ENCODE peak calls at places on chromosome X, in seven cellular contexts. One of them, this sample, is unnamed.

GRCh38 chrX:106932960-106933537 is 12.8 kb downstream of the CLDN2 start:
- DNase-seq in GM12878: no peak
- DNase-seq in A549: no peak
- DNase-seq in SK-N-SH: no peak
- DNase-seq in K562: no peak
- DNase-seq in IMR-90: peak; percentile 35
- DNase-seq in HepG2: no peak
- DNase-seq in this sample: no peak

GRCh38 chrX:104659037-104659744 is 93.2 kb downstream of the IL1RAPL2 start:
- DNase-seq in HepG2: no peak
- DNase-seq in A549: no peak
- DNase-seq in K562: no peak
- DNase-seq in SK-N-SH: no peak
- DNase-seq in GM12878: no peak
- DNase-seq in IMR-90: no peak
- DNase-seq in this sample: no peak

GRCh38 chrX:150898343-150899190 is at the start of gene CD99L2:
- DNase-seq in GM12878: no peak
- DNase-seq in A549: peak; percentile 66
- DNase-seq in SK-N-SH: peak; percentile 94
- DNase-seq in HepG2: peak; percentile 52
- DNase-seq in K562: peak; percentile 92
- DNase-seq in IMR-90: peak; percentile 78
- DNase-seq in this sample: peak; percentile 93

GRCh38 chrX:24229967-24230366 is 80.4 kb downstream of the ZFX start:
- DNase-seq in K562: peak; percentile 38
- DNase-seq in GM12878: no peak
- DNase-seq in A549: no peak
- DNase-seq in HepG2: no peak
- DNase-seq in IMR-90: no peak
- DNase-seq in SK-N-SH: no peak
- DNase-seq in this sample: no peak

GRCh38 chrX:30804462-30804861 is 84.6 kb downstream of the TAB3 start:
- DNase-seq in K562: no peak
- DNase-seq in SK-N-SH: no peak
- DNase-seq in HepG2: no peak
- DNase-seq in GM12878: no peak
- DNase-seq in A549: no peak
- DNase-seq in IMR-90: no peak
- DNase-seq in this sample: no peak

GRCh38 chrX:11555759-11556158 is 110.0 kb downstream of the ARHGAP6 start:
- DNase-seq in IMR-90: no peak
- DNase-seq in K562: no peak
- DNase-seq in A549: no peak
- DNase-seq in GM12878: no peak
- DNase-seq in HepG2: peak; percentile 6
- DNase-seq in SK-N-SH: no peak
- DNase-seq in this sample: no peak

GRCh38 chrX:119105826-119106225 is 21.8 kb downstream of the KIAA1210 start:
- DNase-seq in A549: no peak
- DNase-seq in IMR-90: peak; percentile 19
- DNase-seq in HepG2: no peak
- DNase-seq in GM12878: no peak
- DNase-seq in SK-N-SH: no peak
- DNase-seq in K562: no peak
- DNase-seq in this sample: no peak

GRCh38 chrX:131792356-131792749 is 230.7 kb upstream of the STK26 start:
- DNase-seq in A549: peak; percentile 47
- DNase-seq in SK-N-SH: peak; percentile 63
- DNase-seq in IMR-90: peak; percentile 94
- DNase-seq in HepG2: no peak
- DNase-seq in GM12878: peak; percentile 98
- DNase-seq in K562: no peak
- DNase-seq in this sample: no peak

GRCh38 chrX:132272826-132273225 is 53.6 kb upstream of the RAP2C start:
- DNase-seq in SK-N-SH: no peak
- DNase-seq in A549: no peak
- DNase-seq in HepG2: no peak
- DNase-seq in K562: no peak
- DNase-seq in GM12878: no peak
- DNase-seq in IMR-90: peak; percentile 19
- DNase-seq in this sample: no peak

GRCh38 chrX:42466706-42467105 is 311.3 kb downstream of the PPP1R2C start:
- DNase-seq in GM12878: no peak
- DNase-seq in K562: no peak
- DNase-seq in A549: no peak
- DNase-seq in IMR-90: no peak
- DNase-seq in SK-N-SH: no peak
- DNase-seq in HepG2: no peak
- DNase-seq in this sample: no peak

DNA sequence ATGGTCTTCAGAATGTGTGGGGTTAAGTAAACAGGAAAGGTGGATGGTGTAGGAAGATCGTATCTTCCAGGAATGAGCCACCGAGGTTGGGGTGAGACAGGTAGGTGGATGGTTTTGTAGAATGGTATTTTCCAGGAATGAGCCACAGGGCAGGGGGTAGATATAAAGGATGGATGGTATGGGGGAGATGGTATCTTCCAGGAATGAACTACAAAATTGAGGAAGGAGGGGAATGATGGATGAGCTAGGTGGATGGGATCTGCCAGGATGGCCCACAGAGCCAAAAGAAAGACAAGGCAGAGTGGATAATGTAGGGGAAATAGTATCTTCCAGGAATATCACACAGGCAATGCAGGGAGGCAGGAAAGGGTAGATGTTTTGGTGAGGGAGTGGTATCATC is 60.0 kb downstream of the MAOA start:
- DNase-seq in K562: no peak
- DNase-seq in IMR-90: no peak
- DNase-seq in SK-N-SH: no peak
- DNase-seq in GM12878: no peak
- DNase-seq in HepG2: no peak
- DNase-seq in A549: no peak
- DNase-seq in this sample: no peak
- TF ChIP-seq USF2 in K562: no peak
- TF ChIP-seq USF2 in IMR-90: no peak
- TF ChIP-seq USF2 in SK-N-SH: no peak
- TF ChIP-seq USF2 in GM12878: no peak
- TF ChIP-seq USF2 in HepG2: no peak
- TF ChIP-seq USF2 in A549: no peak
- TF ChIP-seq USF2 in this sample: no peak

DNA sequence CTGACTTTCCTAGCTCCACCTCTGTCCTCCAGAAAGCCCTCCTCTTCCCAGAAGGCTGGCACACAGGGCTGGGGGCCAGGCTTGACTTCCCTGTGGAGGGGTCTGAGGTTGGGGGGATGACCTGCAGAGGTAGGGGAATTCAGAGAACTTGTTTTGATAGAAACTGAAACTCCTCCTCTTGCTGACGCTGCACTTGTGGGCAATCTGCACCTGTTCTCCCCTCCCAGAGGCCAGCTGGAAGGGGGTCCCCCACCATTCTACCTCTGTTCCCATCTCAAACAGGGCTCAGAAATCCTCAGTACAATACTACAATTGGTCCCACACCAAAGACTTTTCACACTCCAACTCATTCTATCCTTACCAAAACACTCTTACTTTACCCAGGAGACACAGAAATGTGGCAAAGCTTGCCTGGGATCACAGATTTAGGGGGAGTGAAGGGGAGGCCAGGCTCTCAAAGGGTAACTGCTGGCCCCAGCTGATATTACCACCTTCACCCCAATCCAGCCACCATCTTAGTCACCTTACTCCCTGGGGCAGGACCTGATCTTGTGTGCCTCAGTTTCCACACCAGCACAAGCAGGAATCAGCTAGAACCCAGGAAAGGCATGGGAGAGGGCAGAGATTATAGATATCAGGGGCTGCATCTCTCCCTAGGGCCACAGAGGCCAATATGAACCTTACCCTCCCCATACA is 18.5 kb downstream of the OTUD5 start:
- DNase-seq in K562: no peak
- DNase-seq in GM12878: peak; percentile 84
- DNase-seq in IMR-90: no peak
- DNase-seq in HepG2: no peak
- DNase-seq in A549: no peak
- DNase-seq in SK-N-SH: no peak
- DNase-seq in this sample: no peak
- H3K27ac ChIP-seq in K562: peak overlapping the region; percentile 91
- H3K27ac ChIP-seq in GM12878: peak overlapping the region; percentile 95
- H3K27ac ChIP-seq in IMR-90: no peak overlapping the region
- H3K27ac ChIP-seq in HepG2: no peak overlapping the region
- H3K27ac ChIP-seq in A549: no peak overlapping the region
- H3K27ac ChIP-seq in SK-N-SH: no peak overlapping the region
- H3K27ac ChIP-seq in this sample: no peak overlapping the region

GRCh38 chrX:57241967-57242366 is 44.5 kb upstream of the FAAH2 start:
- DNase-seq in IMR-90: no peak
- DNase-seq in A549: no peak
- DNase-seq in GM12878: no peak
- DNase-seq in K562: no peak
- DNase-seq in HepG2: no peak
- DNase-seq in SK-N-SH: no peak
- DNase-seq in this sample: no peak
- TF ChIP-seq USF2 in IMR-90: no peak
- TF ChIP-seq USF2 in A549: no peak
- TF ChIP-seq USF2 in GM12878: no peak
- TF ChIP-seq USF2 in K562: no peak
- TF ChIP-seq USF2 in HepG2: no peak
- TF ChIP-seq USF2 in SK-N-SH: no peak
- TF ChIP-seq USF2 in this sample: no peak

DNA sequence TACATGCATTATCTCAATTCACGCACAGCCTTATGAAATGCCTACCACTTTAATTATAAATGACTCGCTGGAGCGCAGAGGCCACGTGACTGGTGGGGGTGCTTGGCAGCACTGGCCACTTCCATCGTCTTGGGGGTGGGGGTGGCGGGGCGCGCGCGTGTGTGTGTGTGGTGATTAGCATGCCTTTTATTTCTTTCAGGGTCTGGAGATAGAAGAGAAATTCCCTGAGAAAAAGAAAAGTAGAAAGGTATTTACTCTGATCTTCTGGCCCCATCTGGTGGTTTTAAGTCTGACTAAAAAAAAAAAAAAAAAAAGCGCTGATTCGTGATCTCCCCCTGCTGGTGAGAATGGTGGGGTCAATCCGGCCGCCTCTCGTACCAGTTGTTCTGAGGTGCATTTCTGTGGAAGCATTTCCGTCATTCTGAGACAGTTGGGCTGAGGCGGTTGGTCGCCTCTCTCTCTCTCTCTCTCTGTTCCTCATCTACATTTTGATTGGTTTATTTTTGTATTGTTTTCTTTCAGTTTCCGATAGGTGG is at the start of gene CCNB3:
- DNase-seq in K562: peak; percentile 68
- DNase-seq in A549: peak; percentile 46
- DNase-seq in HepG2: peak; percentile 33
- DNase-seq in IMR-90: peak; percentile 56
- DNase-seq in SK-N-SH: peak; percentile 77
- DNase-seq in GM12878: peak; percentile 36
- DNase-seq in this sample: no peak
- H3K27ac ChIP-seq in K562: no peak within 1 kb of the TSS
- H3K27ac ChIP-seq in A549: peak within 1 kb of the TSS; percentile 71
- H3K27ac ChIP-seq in HepG2: no peak within 1 kb of the TSS
- H3K27ac ChIP-seq in IMR-90: no peak within 1 kb of the TSS
- H3K27ac ChIP-seq in SK-N-SH: peak within 1 kb of the TSS; percentile 56
- H3K27ac ChIP-seq in GM12878: no peak within 1 kb of the TSS
- H3K27ac ChIP-seq in this sample: no peak within 1 kb of the TSS

DNA sequence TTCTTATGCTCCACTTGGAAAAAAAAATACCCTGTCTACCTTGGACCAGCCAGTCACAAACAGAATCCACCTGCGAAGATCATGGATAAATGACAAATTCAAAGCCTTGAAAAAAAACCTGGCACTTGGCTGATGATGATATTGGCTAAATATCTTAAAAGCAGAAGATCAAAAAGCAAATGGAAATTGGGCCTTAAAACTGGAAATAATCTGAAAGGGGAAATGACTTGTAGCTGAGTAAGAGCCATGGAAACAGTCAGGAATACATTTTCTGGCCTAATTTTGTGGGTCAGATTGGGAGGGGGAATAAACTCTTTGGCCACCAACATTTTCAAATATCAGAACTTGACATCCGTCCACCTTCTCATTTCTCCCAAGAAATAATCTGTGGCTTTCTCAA is 1.5 kb upstream of the NDP start:
- DNase-seq in IMR-90: no peak
- DNase-seq in K562: no peak
- DNase-seq in HepG2: no peak
- DNase-seq in GM12878: no peak
- DNase-seq in SK-N-SH: no peak
- DNase-seq in A549: no peak
- DNase-seq in this sample: no peak
- TF ChIP-seq USF2 in IMR-90: no peak
- TF ChIP-seq USF2 in K562: no peak
- TF ChIP-seq USF2 in HepG2: no peak
- TF ChIP-seq USF2 in GM12878: no peak
- TF ChIP-seq USF2 in SK-N-SH: no peak
- TF ChIP-seq USF2 in A549: no peak
- TF ChIP-seq USF2 in this sample: no peak

DNA sequence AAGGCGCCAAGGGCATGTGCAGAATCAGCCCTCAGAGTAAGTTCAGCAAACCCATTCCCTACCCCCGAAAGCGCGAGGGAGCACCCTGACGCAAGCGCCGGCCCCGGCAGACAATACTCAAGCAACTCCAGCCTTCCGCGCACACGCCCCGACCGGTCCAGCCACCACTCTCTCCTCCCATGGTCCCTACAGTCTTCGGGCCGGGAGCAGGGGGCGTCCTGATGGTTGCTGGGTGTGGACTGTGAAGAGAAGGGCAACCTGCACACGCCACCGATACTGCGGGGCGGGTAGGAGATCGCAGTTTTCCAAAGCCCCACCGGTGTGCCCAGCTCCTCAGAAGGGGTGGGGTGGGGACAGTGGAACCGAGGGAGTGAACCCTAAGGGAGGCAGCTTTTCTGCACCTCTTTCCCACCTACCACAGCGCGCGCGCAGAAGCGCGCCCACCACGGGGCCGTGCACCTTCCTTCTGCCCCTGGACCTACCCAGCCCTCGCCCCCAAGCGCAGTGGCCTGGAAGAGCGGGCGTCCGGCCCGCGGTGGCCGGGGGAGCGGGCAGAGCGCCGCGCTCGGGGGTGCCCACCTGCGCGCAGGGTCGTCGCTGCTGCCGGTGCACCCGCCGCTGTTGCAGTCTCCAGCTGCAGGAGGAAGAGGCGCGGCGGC is 650.2 kb upstream of the DIPK2B start:
- DNase-seq in HepG2: peak; percentile 6
- DNase-seq in A549: peak; percentile 15
- DNase-seq in GM12878: no peak
- DNase-seq in IMR-90: peak; percentile 28
- DNase-seq in SK-N-SH: peak; percentile 8
- DNase-seq in K562: no peak
- DNase-seq in this sample: peak; percentile 48
- H3K27ac ChIP-seq in HepG2: peak overlapping the region; percentile 33
- H3K27ac ChIP-seq in A549: peak overlapping the region; percentile 96
- H3K27ac ChIP-seq in GM12878: no peak overlapping the region
- H3K27ac ChIP-seq in IMR-90: peak overlapping the region; percentile 70
- H3K27ac ChIP-seq in SK-N-SH: no peak overlapping the region
- H3K27ac ChIP-seq in K562: no peak overlapping the region
- H3K27ac ChIP-seq in this sample: peak overlapping the region; percentile 83

DNA sequence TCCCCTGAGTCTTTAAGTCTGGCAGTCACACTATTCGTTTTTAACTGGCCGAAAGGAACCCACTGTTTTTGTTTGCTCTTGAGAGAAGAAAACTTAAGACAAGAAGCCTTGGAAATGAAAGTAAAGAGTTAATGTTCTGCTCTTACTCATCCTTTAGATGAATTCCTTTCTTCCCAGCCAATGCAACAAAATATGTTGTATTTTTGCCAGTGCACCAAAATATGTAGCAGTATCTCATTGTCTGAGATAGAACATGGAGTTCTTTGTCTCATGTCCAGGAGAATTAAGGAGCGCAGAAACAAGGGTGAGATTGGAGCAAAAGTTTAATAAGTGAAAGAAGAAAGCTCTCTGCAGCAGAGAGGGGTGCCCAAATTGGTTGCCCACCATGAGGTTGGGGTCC is 12.2 kb downstream of the TENT5D start:
- DNase-seq in SK-N-SH: no peak
- DNase-seq in K562: no peak
- DNase-seq in GM12878: no peak
- DNase-seq in IMR-90: no peak
- DNase-seq in A549: no peak
- DNase-seq in HepG2: no peak
- DNase-seq in this sample: no peak
- TF ChIP-seq USF2 in SK-N-SH: no peak
- TF ChIP-seq USF2 in K562: no peak
- TF ChIP-seq USF2 in GM12878: no peak
- TF ChIP-seq USF2 in IMR-90: no peak
- TF ChIP-seq USF2 in A549: no peak
- TF ChIP-seq USF2 in HepG2: no peak
- TF ChIP-seq USF2 in this sample: no peak